ENCODE peak calls at places on chromosomes 7 and 10, in six cellular contexts. M is astrocyte, G is AG09309, O is fibroblast of lung, Y is fibroblast of pulmonary artery, N is adrenal gland. W is an unnamed sample.

GRCh38 chr7:42692609-42693008 is 219.3 kb downstream of the C7orf25 start:
- DNase-seq in Y (no peak), O (peak; percentile 32), M (peak; percentile 34), N (no peak), G (peak; percentile 2), W (peak; percentile 22)

GRCh38 chr7:2437136-2437535 is 33.7 kb downstream of the CHST12 start:
- DNase-seq in M (no peak), O (no peak), G (no peak), Y (no peak), N (no peak), W (peak; percentile 53)

GRCh38 chr7:14988941-14989340 is 86.4 kb upstream of the DGKB start:
- DNase-seq in G (peak; percentile 4), N (no peak), O (no peak), M (no peak), Y (no peak), W (no peak)

GRCh38 chr10:118960166-118961090 is 69.1 kb upstream of the NANOS1 start:
- DNase-seq in Y (no peak), M (no peak), N (no peak), G (no peak), O (no peak), W (peak; percentile 80)

GRCh38 chr7:117217636-117218035 is 105.2 kb downstream of the WNT2 start:
- DNase-seq in N (no peak), G (peak; percentile 86), O (peak; percentile 26), M (peak; percentile 91), Y (peak; percentile 20), W (no peak)

GRCh38 chr7:87564290-87564963 is 36.3 kb downstream of the ABCB1 start:
- DNase-seq in G (no peak), N (peak; percentile 30), O (no peak), Y (no peak), M (no peak), W (peak; percentile 47)

GRCh38 chr7:130941322-130942210 is 207.6 kb upstream of the KLF14 start:
- DNase-seq in O (peak; percentile 75), Y (peak; percentile 53), G (no peak), N (peak; percentile 90), M (peak; percentile 77), W (peak; percentile 67)

GRCh38 chr7:64849250-64849923 is 53.7 kb upstream of the ZNF273 start:
- DNase-seq in Y (no peak), G (no peak), O (no peak), N (no peak), M (peak; percentile 6), W (peak; percentile 96)

GRCh38 chr10:45001382-45002148 is 842 bp downstream of the ZNF22 start:
- DNase-seq in O (peak; percentile 75), G (no peak), M (peak; percentile 76), Y (peak; percentile 79), N (peak; percentile 72), W (peak; percentile 78)

GRCh38 chr10:57096044-57096443 is 735.0 kb upstream of the ZWINT start:
- DNase-seq in O (no peak), M (no peak), N (no peak), Y (no peak), G (no peak), W (no peak)

GRCh38 chr10:74766501-74766900 is 59.9 kb upstream of the KAT6B start:
- DNase-seq in M (peak; percentile 6), N (no peak), O (no peak), G (no peak), Y (no peak), W (no peak)

GRCh38 chr10:74760042-74760979 is 66.1 kb upstream of the KAT6B start:
- DNase-seq in N (no peak), Y (no peak), G (no peak), M (no peak), O (no peak), W (no peak)

GRCh38 chr10:74765465-74765864 is 60.9 kb upstream of the KAT6B start:
- DNase-seq in O (no peak), Y (no peak), G (no peak), N (no peak), M (no peak), W (no peak)

DNA sequence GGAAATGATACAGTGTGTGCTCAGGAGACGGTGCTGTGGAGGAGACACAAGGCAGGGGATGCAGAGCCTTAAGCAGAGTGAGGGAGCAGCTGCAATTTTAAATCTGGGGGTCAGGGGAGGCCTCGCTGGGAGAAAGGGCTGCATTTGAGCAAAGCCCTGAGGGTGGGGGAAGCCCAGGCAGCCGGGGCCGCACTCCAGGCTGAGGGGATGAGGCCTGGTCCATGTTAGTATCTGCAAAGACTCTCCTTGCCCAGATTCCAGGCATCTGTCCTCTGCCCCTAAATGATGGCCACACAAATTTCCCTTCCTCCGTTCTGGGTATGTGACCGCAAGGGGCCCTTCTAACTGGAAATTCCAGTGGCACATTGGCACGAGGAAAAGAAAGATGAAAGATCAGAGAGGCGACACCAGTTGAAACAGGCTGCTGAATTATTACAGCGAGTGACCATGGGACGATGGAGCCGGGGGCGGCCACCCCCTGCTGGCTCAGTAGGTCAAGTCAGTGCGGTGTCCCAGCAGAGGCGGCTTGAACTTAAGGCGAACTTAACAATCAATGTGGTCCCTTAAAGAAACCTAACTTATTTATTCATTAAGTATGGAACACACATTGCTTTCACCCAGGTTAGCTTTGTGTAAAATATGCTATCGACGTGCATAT is 62.3 kb upstream of the KAT6B start:
- DNase-seq in G (no peak), O (no peak), Y (no peak), M (no peak), N (no peak), W (no peak)
- H3K4me3 ChIP-seq in G (no peak overlapping the region), O (no peak overlapping the region), Y (no peak overlapping the region), M (no peak overlapping the region), N (no peak overlapping the region), W (no peak overlapping the region)

GRCh38 chr7:23941551-23941950 is 231.5 kb downstream of the STK31 start:
- DNase-seq in O (no peak), M (no peak), Y (no peak), G (no peak), N (no peak), W (peak; percentile 54)

GRCh38 chr7:23944131-23944530 is 234.1 kb downstream of the STK31 start:
- DNase-seq in G (no peak), M (no peak), N (no peak), O (no peak), Y (no peak), W (no peak)

GRCh38 chr7:23938230-23938629 is 228.2 kb downstream of the STK31 start:
- DNase-seq in Y (no peak), G (no peak), O (no peak), M (no peak), N (no peak), W (peak; percentile 7)

GRCh38 chr7:23942032-23942431 is 232.0 kb downstream of the STK31 start:
- DNase-seq in G (no peak), Y (no peak), O (no peak), N (no peak), M (no peak), W (no peak)

GRCh38 chr7:23938937-23939552 is 229.0 kb downstream of the STK31 start:
- DNase-seq in O (peak; percentile 41), M (peak; percentile 10), Y (peak; percentile 24), G (no peak), N (no peak), W (peak; percentile 56)
- TF ChIP-seq CTCF in O (peak; percentile 58), M (peak; percentile 30), Y (peak; percentile 37), G (peak; percentile 16), N (peak; percentile 17), W (peak; percentile 73)

GRCh38 chr10:114544045-114544659 is 113.9 kb downstream of the ABLIM1 start:
- DNase-seq in O (no peak), M (no peak), G (no peak), Y (no peak), N (no peak), W (peak; percentile 80)

GRCh38 chr10:114547466-114547865 is 110.6 kb downstream of the ABLIM1 start:
- DNase-seq in O (no peak), M (no peak), N (no peak), Y (no peak), G (no peak), W (no peak)

GRCh38 chr10:114543456-114543855 is 114.6 kb downstream of the ABLIM1 start:
- DNase-seq in M (no peak), O (no peak), Y (no peak), G (no peak), N (no peak), W (no peak)

GRCh38 chr10:114547056-114547455 is 111.0 kb downstream of the ABLIM1 start:
- DNase-seq in O (no peak), G (no peak), Y (no peak), N (no peak), M (no peak), W (no peak)

GRCh38 chr10:114545071-114545470 is 113.0 kb downstream of the ABLIM1 start:
- DNase-seq in O (no peak), Y (no peak), N (no peak), M (peak; percentile 17), G (no peak), W (peak; percentile 65)
- H3K4me3 ChIP-seq in O (no peak overlapping the region), Y (no peak overlapping the region), N (no peak overlapping the region), M (no peak overlapping the region), G (no peak overlapping the region), W (no peak overlapping the region)

GRCh38 chr7:22082886-22083710 is 137.4 kb upstream of the CDCA7L start:
- DNase-seq in G (peak; percentile 27), Y (peak; percentile 76), M (peak; percentile 49), N (peak; percentile 86), O (peak; percentile 72), W (peak; percentile 65)
- TF ChIP-seq CTCF in G (peak; percentile 88), Y (peak; percentile 63), M (peak; percentile 64), N (peak; percentile 95), O (peak; percentile 77), W (peak; percentile 70)

DNA sequence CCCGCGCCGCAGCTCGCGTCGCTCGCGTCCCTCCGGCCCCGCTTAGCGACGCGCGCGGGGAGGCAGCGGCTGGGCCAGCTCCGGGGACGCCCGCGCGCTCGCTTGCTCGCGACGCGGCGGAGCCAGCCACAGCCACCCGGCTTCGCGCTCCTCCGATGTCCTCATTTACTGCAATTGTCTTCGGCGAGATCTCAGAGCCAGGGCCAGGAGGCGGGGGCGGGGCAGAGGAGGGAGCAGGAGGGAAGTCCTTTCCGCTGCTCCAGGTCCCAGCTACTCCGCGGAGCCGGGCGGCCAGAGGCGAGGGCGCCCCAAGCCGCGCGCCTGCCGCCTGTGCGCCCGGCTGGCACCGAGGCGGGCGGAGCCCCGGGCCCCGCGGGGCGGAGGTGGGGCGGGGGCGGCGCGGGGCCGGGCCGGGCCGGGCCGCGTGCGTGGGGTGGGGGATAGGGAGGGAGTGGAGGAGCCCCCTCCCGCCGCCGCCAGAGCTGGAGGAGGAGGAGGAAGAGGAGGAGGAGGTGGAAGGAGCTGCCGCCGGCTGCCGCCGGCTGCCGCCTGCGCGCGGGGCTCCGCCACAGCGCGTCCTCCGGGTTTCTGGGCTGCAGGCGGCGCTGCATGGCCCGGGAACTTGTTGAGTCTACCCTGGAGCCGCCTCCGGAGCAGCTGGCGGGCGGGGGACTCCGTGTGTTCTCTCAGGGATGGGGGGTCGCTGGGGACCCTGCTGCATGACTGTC is at the start of gene INSYN2A:
- DNase-seq in M (peak; percentile 44), N (peak; percentile 26), G (no peak), Y (peak; percentile 61), O (peak; percentile 60), W (peak; percentile 54)
- H3K4me3 ChIP-seq in M (peak within 1 kb of the TSS; percentile 57), N (peak within 1 kb of the TSS; percentile 18), G (peak within 1 kb of the TSS; percentile 60), Y (peak within 1 kb of the TSS; percentile 51), O (peak within 1 kb of the TSS; percentile 67), W (peak within 1 kb of the TSS; percentile 35)

GRCh38 chr7:146175716-146176115 is 59.1 kb downstream of the CNTNAP2 start:
- DNase-seq in N (no peak), Y (peak; percentile 25), O (peak; percentile 5), M (no peak), G (no peak), W (peak; percentile 0)
- TF ChIP-seq CTCF in N (no peak), Y (peak; percentile 27), O (no peak), M (no peak), G (peak; percentile 16), W (no peak)

W was measured in epithelial cell of esophagus.